ENCODE peak calls at places on chromosomes 2 and 18, in six cellular contexts. J is SK-N-SH, A is neural progenitor cell, Y is HCT116, W is PC-3, U is hepatocyte. P is an unnamed sample.

GRCh38 chr2:171882095-171882769 is 11.8 kb downstream of the SLC25A12 start:
- DNase-seq in Y (no peak), U (no peak), J (no peak), W (no peak), A (no peak), P (no peak)

GRCh38 chr2:9692392-9693137 is 61.8 kb upstream of the YWHAQ start:
- DNase-seq in U (no peak), W (no peak), J (peak), A (peak), Y (no peak), P (no peak)

GRCh38 chr2:56582570-56582969 is 398.8 kb downstream of the CCDC85A start:
- DNase-seq in A (no peak), Y (no peak), J (no peak), U (no peak), W (peak), P (no peak)

GRCh38 chr18:76616373-76616772 is 121.3 kb upstream of the ZNF516 start:
- DNase-seq in J (no peak), Y (no peak), W (no peak), U (no peak), A (no peak), P (no peak)

GRCh38 chr18:79856119-79857080 is 58.7 kb downstream of the KCNG2 start:
- DNase-seq in U (peak), J (peak), A (peak), Y (no peak), W (peak), P (peak)

GRCh38 chr2:26605195-26605968 is 35.8 kb downstream of the CIB4 start:
- DNase-seq in U (peak), W (peak), A (peak), Y (peak), J (peak), P (peak)

GRCh38 chr2:88919087-88919738 is 227.7 kb downstream of the RPIA start:
- DNase-seq in J (peak), W (peak), A (no peak), Y (no peak), U (no peak), P (no peak)

GRCh38 chr2:201994973-201995638 is 38.5 kb upstream of the FZD7 start:
- DNase-seq in J (no peak), A (no peak), U (no peak), Y (no peak), W (no peak), P (no peak)

GRCh38 chr2:219527472-219527871 is 13.2 kb downstream of the ASIC4 start:
- DNase-seq in J (no peak), W (no peak), U (no peak), A (no peak), Y (no peak), P (no peak)

GRCh38 chr2:21047161-21048009 is 3.5 kb upstream of the APOB start:
- DNase-seq in J (peak), W (no peak), U (peak), A (no peak), Y (no peak), P (no peak)

GRCh38 chr2:171529914-171530313 is 7.6 kb downstream of the CYBRD1 start:
- DNase-seq in J (no peak), U (no peak), A (no peak), Y (no peak), W (peak), P (peak)

GRCh38 chr18:74397572-74397971 is 59.5 kb downstream of the DIPK1C start:
- DNase-seq in J (no peak), Y (no peak), A (no peak), U (no peak), W (no peak), P (no peak)

GRCh38 chr2:38315707-38316333 is 61.3 kb downstream of the ATL2 start:
- DNase-seq in Y (peak), J (peak), U (peak), A (peak), W (peak), P (peak)

GRCh38 chr2:127200962-127201361 is 19.1 kb downstream of the CYP27C1 start:
- DNase-seq in W (no peak), A (no peak), U (no peak), J (no peak), Y (no peak), P (no peak)

DNA sequence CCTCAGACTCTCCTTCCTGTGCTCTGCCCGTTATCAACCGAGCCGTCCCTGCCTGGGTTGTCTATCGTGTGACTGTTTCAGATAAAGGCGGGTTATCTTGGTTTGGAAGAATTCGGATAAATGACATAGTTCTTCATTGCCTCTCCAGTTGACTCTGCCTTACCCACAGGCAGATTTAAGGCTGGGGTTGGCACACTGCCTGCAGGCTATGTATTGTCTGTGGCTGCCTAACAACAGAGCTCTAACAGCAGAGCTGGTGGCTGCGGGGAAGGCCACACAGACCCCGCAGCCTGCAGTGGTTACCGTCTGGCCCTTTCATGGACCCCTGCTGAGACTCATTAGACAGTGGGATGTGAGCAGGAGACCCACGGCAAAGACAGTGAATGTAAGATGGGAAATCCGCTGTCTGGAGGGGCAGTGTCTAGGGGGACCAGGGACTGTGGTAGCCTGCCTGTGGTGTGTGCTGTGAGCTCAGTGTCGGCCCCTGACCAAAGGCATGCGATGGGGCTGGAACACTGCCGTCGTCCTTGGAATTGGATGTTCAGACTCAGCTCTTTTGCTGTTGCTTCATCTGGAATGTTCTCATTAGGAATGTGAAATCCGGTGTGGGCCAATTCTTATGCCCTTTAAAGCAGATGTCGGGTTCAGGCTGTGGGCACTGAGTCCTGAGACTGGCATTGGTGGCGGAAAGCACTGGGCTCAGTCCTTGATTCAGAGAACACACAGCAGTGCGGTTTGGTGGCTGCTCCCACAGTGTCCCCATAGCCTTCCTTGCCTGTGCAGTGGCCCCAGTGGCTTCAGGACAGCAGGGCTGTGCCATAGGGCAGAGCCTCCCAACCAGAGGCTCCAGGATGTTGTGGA is 44.5 kb downstream of the SH3RF3 start:
- DNase-seq in J (peak), U (peak), Y (no peak), A (peak), W (no peak), P (no peak)
- H3K4me2 ChIP-seq in J (peak), U (peak), Y (no peak), A (no peak), W (no peak), P (no peak)

GRCh38 chr2:45711224-45711623 is 59.7 kb downstream of the PRKCE start:
- DNase-seq in W (no peak), A (no peak), Y (no peak), J (no peak), U (no peak), P (no peak)
- TF ChIP-seq CTCF in W (no peak), A (no peak), Y (no peak), J (no peak), U (no peak), P (no peak)

DNA sequence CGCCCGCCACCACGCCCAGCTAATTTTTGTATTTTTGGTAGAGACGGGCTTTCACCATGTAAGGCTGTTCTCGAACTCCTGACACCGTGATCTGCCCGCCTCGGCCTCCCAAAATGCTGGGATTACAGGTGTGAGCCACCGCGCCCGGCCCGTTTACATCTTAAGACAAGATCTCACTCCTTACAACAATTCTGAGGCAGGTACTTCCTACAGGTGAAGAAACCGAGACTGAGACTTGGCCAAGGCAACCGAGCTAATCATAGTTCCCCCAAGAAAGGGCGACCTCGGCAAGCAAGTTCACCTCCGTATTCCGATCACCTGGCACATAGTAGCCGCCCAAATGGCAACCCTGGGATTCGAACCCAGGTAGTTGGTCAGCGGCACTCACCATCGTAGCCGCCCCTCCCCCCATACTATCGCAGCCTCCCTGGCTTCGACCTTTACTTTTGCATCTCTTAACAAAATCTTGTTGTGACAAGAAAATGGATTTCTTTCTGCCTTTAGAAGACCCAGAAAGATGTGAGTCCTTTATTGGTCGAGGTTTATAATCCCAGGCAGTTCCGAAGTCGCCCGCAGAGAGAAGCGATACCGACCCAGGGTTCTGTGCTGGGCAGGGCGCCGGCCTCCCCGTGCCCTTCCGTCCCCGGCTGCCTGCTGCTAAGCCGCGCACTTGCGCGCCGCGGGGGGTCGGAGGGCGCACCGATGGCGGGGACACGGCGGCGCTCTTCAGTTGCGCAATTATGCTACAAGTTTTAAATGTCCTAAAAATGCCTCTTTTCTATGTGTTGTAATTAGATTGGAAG is 1.1 kb upstream of the FZD5 start:
- DNase-seq in W (no peak), J (no peak), A (peak), Y (no peak), U (no peak), P (no peak)
- TF ChIP-seq EZH2phosphoT487 in W (no peak), J (no peak), A (no peak), Y (no peak), U (no peak), P (no peak)

DNA sequence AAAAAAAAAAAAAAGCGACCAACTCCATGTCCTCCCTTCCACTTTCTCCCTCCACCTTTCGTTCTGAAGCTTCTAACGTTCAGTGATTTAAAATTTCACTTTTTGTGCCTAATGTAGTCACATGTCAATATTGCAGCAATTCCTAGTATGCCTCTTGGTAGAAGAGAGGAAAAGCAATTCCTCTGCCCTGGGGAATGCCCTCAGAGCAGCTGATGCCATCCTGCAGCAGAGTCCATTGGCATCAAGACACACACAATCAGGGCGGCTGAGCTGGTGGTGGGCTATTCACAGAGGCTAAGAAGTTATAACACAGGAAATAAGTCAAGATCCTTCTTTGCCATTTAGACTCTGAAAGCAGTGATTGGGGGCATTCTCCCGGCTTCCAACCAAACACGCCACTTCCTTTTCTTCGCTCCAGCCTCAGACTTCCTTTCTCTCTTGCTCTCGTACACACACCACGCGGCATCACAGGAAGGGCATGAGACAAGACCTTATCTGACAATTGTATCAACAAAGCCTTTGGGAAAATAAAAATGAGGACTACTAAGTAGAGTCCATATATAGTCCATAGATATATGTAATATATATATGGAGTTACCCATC is 71.9 kb downstream of the MOGAT1 start:
- DNase-seq in J (no peak), U (no peak), A (no peak), W (no peak), Y (no peak), P (no peak)
- H3K4me2 ChIP-seq in J (no peak), U (no peak), A (no peak), W (no peak), Y (no peak), P (no peak)

GRCh38 chr2:3659447-3660432 is 1.7 kb downstream of the ALLC start:
- DNase-seq in U (no peak), Y (no peak), A (no peak), W (no peak), J (no peak), P (no peak)

GRCh38 chr2:3655871-3656761 is 1.9 kb upstream of the ALLC start:
- DNase-seq in A (no peak), Y (no peak), W (no peak), U (no peak), J (no peak), P (no peak)

GRCh38 chr2:3654464-3655225 is 3.4 kb upstream of the ALLC start:
- DNase-seq in J (no peak), U (no peak), W (no peak), A (no peak), Y (no peak), P (no peak)

GRCh38 chr2:3657881-3658280 is at the start of gene ALLC:
- DNase-seq in W (no peak), J (no peak), U (no peak), A (no peak), Y (no peak), P (no peak)

DNA sequence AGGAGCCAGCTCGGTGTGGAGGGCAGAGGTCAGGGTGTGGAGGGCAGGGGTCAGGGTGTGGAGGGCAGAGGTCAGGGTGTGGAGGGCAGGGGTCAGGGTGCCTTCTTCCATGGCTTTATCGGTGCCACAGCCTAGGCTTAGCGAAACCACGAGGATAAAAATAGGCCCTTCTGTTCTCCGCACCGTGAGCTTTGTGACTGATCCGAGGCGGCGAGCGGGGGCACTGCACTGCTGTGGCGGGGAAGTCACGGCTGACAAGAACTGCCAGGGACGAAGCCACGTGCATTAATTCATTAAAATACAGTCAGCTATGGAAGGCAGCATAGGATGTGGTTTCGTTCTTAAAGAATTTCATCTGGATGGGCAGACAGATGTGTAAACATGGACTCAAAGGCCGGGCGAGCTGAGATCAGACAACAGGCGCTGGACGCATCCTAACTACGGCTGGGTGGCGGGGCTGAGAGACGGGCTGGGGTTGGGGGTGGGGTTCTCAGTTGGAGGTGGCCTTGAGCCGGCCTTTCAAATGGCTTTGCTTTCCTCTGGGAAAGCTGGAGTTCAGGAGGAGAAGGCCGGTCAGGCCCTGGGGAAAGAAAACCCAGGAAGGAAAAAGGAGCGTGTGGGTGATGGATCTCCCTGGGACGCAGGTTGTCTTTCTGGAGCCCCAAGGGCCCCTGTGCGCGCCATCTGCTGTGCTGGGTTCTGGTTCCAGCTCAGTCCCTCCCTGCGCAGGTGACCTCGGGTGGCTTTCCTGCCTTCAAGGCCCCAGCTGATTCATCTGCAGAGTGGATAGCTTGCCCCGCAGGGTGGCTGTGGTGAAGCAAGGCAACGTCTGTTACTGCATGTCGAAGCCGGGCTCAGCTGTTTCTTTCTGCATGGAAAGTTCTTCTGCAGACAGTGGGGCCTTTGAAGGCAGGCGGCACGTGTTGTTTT is 973 bp upstream of the ALLC start:
- DNase-seq in Y (no peak), W (no peak), J (no peak), A (no peak), U (no peak), P (no peak)
- TF ChIP-seq CTCF in Y (no peak), W (no peak), J (no peak), A (no peak), U (no peak), P (no peak)

GRCh38 chr2:197233473-197233872 is 77.1 kb downstream of the ANKRD44 start:
- DNase-seq in U (no peak), W (no peak), J (no peak), Y (no peak), A (no peak), P (no peak)

GRCh38 chr2:197236159-197236558 is 74.4 kb downstream of the ANKRD44 start:
- DNase-seq in J (no peak), U (no peak), W (no peak), A (no peak), Y (no peak), P (no peak)

GRCh38 chr2:197229509-197230458 is 80.8 kb downstream of the ANKRD44 start:
- DNase-seq in Y (no peak), A (no peak), W (peak), J (no peak), U (no peak), P (no peak)

GRCh38 chr2:197234792-197235191 is 75.8 kb downstream of the ANKRD44 start:
- DNase-seq in Y (no peak), U (no peak), W (no peak), A (peak), J (no peak), P (no peak)

GRCh38 chr2:197232010-197232409 is 78.6 kb downstream of the ANKRD44 start:
- DNase-seq in A (no peak), W (no peak), J (no peak), Y (no peak), U (no peak), P (no peak)
- TF ChIP-seq EZH2phosphoT487 in A (no peak), W (no peak), J (no peak), Y (no peak), U (no peak), P (no peak)

GRCh38 chr18:23682045-23682444 is 7.2 kb upstream of the LAMA3 start:
- DNase-seq in A (no peak), W (no peak), J (no peak), U (no peak), Y (no peak), P (no peak)

GRCh38 chr18:23683671-23684070 is 5.6 kb upstream of the LAMA3 start:
- DNase-seq in U (no peak), W (peak), J (no peak), A (no peak), Y (no peak), P (no peak)

GRCh38 chr18:23683155-23683554 is 6.1 kb upstream of the LAMA3 start:
- DNase-seq in J (no peak), A (no peak), Y (no peak), W (no peak), U (no peak), P (no peak)

GRCh38 chr18:23682472-23682871 is 6.8 kb upstream of the LAMA3 start:
- DNase-seq in Y (no peak), W (no peak), A (no peak), J (no peak), U (no peak), P (no peak)

DNA sequence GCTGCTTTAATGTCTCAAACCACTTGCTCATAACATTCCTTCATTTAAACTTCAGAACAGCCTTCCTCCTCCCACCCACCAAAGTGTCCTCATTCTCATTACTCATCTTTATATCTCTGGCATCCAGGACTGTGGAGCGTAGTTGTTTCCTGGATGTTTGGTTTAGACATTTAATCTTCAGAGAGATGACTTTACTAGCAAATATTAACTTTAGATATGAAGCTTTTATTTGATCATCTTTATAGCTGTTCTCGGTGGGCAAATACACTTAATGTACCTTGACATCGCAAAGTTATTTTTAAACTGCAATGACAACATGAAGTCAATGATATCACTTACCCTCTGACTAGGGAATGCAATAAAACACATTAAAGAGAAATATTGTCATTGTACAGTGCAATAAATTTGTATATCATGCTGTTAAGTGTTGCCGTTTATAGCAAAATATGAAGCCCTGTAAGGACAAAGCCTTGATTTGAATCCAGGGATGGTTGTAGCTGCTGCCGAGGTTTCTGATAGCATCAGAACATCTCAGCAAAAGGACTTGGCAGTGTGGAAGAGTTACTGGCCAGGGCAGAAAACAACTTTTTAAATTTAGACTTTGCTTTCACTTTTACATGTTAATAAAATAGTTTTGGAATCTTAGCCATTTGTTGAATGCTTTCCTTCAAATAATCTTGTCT is 4.6 kb upstream of the LAMA3 start:
- DNase-seq in A (no peak), Y (no peak), U (no peak), J (no peak), W (peak), P (no peak)
- H3K4me2 ChIP-seq in A (no peak), Y (peak), U (peak), J (no peak), W (peak), P (no peak)

P was measured in OCI-LY7.